ENCODE peak calls at places on chromosomes 3 and 15, in ten cellular contexts. One of them, this sample, is unnamed.

GRCh38 chr3:8776406-8776805 is 7.0 kb upstream of the OXTR start:
- DNase-seq in astrocyte: peak; percentile 94
- DNase-seq in GM23248: peak; percentile 92
- DNase-seq in adrenal gland: no peak
- DNase-seq in CD8-positive, alpha-beta memory T cell: no peak
- DNase-seq in heart right ventricle: no peak
- DNase-seq in WTC11: no peak
- DNase-seq in stimulated activated CD8-positive, alpha-beta memory T cell treated with anti-CD3 and anti-CD28 coated beads, Interleukin-12 subunit alpha, Interleukin-12 subunit beta, amount 100 ng/mL, for 4 hours: no peak
- DNase-seq in uterus: no peak
- DNase-seq in activated CD8-positive, alpha-beta memory T cell treated with anti-CD3 and anti-CD28 coated beads, Interleukin-2, amount 50 U/mL, for 4 hours: no peak
- DNase-seq in this sample: peak; percentile 86

GRCh38 chr3:119220970-119221667 is 19.6 kb downstream of the B4GALT4 start:
- DNase-seq in uterus: no peak
- DNase-seq in adrenal gland: no peak
- DNase-seq in activated CD8-positive, alpha-beta memory T cell treated with anti-CD3 and anti-CD28 coated beads, Interleukin-2, amount 50 U/mL, for 4 hours: no peak
- DNase-seq in CD8-positive, alpha-beta memory T cell: no peak
- DNase-seq in astrocyte: no peak
- DNase-seq in GM23248: no peak
- DNase-seq in WTC11: no peak
- DNase-seq in stimulated activated CD8-positive, alpha-beta memory T cell treated with anti-CD3 and anti-CD28 coated beads, Interleukin-12 subunit alpha, Interleukin-12 subunit beta, amount 100 ng/mL, for 4 hours: no peak
- DNase-seq in heart right ventricle: no peak
- DNase-seq in this sample: no peak

GRCh38 chr15:48785195-48785594 is 25.7 kb downstream of the CEP152 start:
- DNase-seq in stimulated activated CD8-positive, alpha-beta memory T cell treated with anti-CD3 and anti-CD28 coated beads, Interleukin-12 subunit alpha, Interleukin-12 subunit beta, amount 100 ng/mL, for 4 hours: no peak
- DNase-seq in heart right ventricle: no peak
- DNase-seq in adrenal gland: no peak
- DNase-seq in GM23248: no peak
- DNase-seq in WTC11: no peak
- DNase-seq in activated CD8-positive, alpha-beta memory T cell treated with anti-CD3 and anti-CD28 coated beads, Interleukin-2, amount 50 U/mL, for 4 hours: no peak
- DNase-seq in CD8-positive, alpha-beta memory T cell: no peak
- DNase-seq in uterus: no peak
- DNase-seq in astrocyte: no peak
- DNase-seq in this sample: no peak

GRCh38 chr3:14204605-14205284 is 26.1 kb downstream of the LSM3 start:
- DNase-seq in astrocyte: peak; percentile 63
- DNase-seq in heart right ventricle: peak; percentile 54
- DNase-seq in CD8-positive, alpha-beta memory T cell: no peak
- DNase-seq in uterus: peak; percentile 55
- DNase-seq in activated CD8-positive, alpha-beta memory T cell treated with anti-CD3 and anti-CD28 coated beads, Interleukin-2, amount 50 U/mL, for 4 hours: no peak
- DNase-seq in adrenal gland: peak; percentile 76
- DNase-seq in WTC11: no peak
- DNase-seq in GM23248: peak; percentile 46
- DNase-seq in stimulated activated CD8-positive, alpha-beta memory T cell treated with anti-CD3 and anti-CD28 coated beads, Interleukin-12 subunit alpha, Interleukin-12 subunit beta, amount 100 ng/mL, for 4 hours: no peak
- DNase-seq in this sample: peak; percentile 84

GRCh38 chr15:60973637-60974415 is 255.3 kb downstream of the RORA start:
- DNase-seq in adrenal gland: no peak
- DNase-seq in GM23248: peak; percentile 76
- DNase-seq in CD8-positive, alpha-beta memory T cell: no peak
- DNase-seq in WTC11: no peak
- DNase-seq in activated CD8-positive, alpha-beta memory T cell treated with anti-CD3 and anti-CD28 coated beads, Interleukin-2, amount 50 U/mL, for 4 hours: no peak
- DNase-seq in astrocyte: peak; percentile 66
- DNase-seq in heart right ventricle: no peak
- DNase-seq in uterus: no peak
- DNase-seq in stimulated activated CD8-positive, alpha-beta memory T cell treated with anti-CD3 and anti-CD28 coated beads, Interleukin-12 subunit alpha, Interleukin-12 subunit beta, amount 100 ng/mL, for 4 hours: no peak
- DNase-seq in this sample: peak; percentile 56

GRCh38 chr15:95394186-95395067 is 936.1 kb upstream of the NR2F2 start:
- DNase-seq in adrenal gland: no peak
- DNase-seq in astrocyte: peak; percentile 65
- DNase-seq in CD8-positive, alpha-beta memory T cell: no peak
- DNase-seq in stimulated activated CD8-positive, alpha-beta memory T cell treated with anti-CD3 and anti-CD28 coated beads, Interleukin-12 subunit alpha, Interleukin-12 subunit beta, amount 100 ng/mL, for 4 hours: no peak
- DNase-seq in heart right ventricle: no peak
- DNase-seq in activated CD8-positive, alpha-beta memory T cell treated with anti-CD3 and anti-CD28 coated beads, Interleukin-2, amount 50 U/mL, for 4 hours: no peak
- DNase-seq in uterus: no peak
- DNase-seq in WTC11: no peak
- DNase-seq in GM23248: peak; percentile 44
- DNase-seq in this sample: peak; percentile 70

GRCh38 chr3:117103645-117104044 is 394.1 kb downstream of the TUSC7 start:
- DNase-seq in astrocyte: no peak
- DNase-seq in heart right ventricle: no peak
- DNase-seq in activated CD8-positive, alpha-beta memory T cell treated with anti-CD3 and anti-CD28 coated beads, Interleukin-2, amount 50 U/mL, for 4 hours: no peak
- DNase-seq in adrenal gland: no peak
- DNase-seq in stimulated activated CD8-positive, alpha-beta memory T cell treated with anti-CD3 and anti-CD28 coated beads, Interleukin-12 subunit alpha, Interleukin-12 subunit beta, amount 100 ng/mL, for 4 hours: no peak
- DNase-seq in GM23248: peak; percentile 13
- DNase-seq in WTC11: no peak
- DNase-seq in CD8-positive, alpha-beta memory T cell: no peak
- DNase-seq in uterus: no peak
- DNase-seq in this sample: no peak

GRCh38 chr15:67172172-67172571 is 82.3 kb downstream of the AAGAB start:
- DNase-seq in astrocyte: no peak
- DNase-seq in uterus: no peak
- DNase-seq in WTC11: no peak
- DNase-seq in adrenal gland: no peak
- DNase-seq in GM23248: peak; percentile 49
- DNase-seq in CD8-positive, alpha-beta memory T cell: no peak
- DNase-seq in heart right ventricle: no peak
- DNase-seq in stimulated activated CD8-positive, alpha-beta memory T cell treated with anti-CD3 and anti-CD28 coated beads, Interleukin-12 subunit alpha, Interleukin-12 subunit beta, amount 100 ng/mL, for 4 hours: no peak
- DNase-seq in activated CD8-positive, alpha-beta memory T cell treated with anti-CD3 and anti-CD28 coated beads, Interleukin-2, amount 50 U/mL, for 4 hours: no peak
- DNase-seq in this sample: no peak

GRCh38 chr3:122952509-122952908 is 75.1 kb downstream of the SEMA5B start:
- DNase-seq in GM23248: peak; percentile 17
- DNase-seq in stimulated activated CD8-positive, alpha-beta memory T cell treated with anti-CD3 and anti-CD28 coated beads, Interleukin-12 subunit alpha, Interleukin-12 subunit beta, amount 100 ng/mL, for 4 hours: no peak
- DNase-seq in activated CD8-positive, alpha-beta memory T cell treated with anti-CD3 and anti-CD28 coated beads, Interleukin-2, amount 50 U/mL, for 4 hours: no peak
- DNase-seq in adrenal gland: no peak
- DNase-seq in uterus: no peak
- DNase-seq in heart right ventricle: no peak
- DNase-seq in WTC11: peak; percentile 27
- DNase-seq in CD8-positive, alpha-beta memory T cell: no peak
- DNase-seq in astrocyte: no peak
- DNase-seq in this sample: no peak

GRCh38 chr3:1883489-1883888 is 215.2 kb upstream of the CNTN4 start:
- DNase-seq in adrenal gland: no peak
- DNase-seq in activated CD8-positive, alpha-beta memory T cell treated with anti-CD3 and anti-CD28 coated beads, Interleukin-2, amount 50 U/mL, for 4 hours: no peak
- DNase-seq in WTC11: no peak
- DNase-seq in stimulated activated CD8-positive, alpha-beta memory T cell treated with anti-CD3 and anti-CD28 coated beads, Interleukin-12 subunit alpha, Interleukin-12 subunit beta, amount 100 ng/mL, for 4 hours: no peak
- DNase-seq in uterus: no peak
- DNase-seq in CD8-positive, alpha-beta memory T cell: no peak
- DNase-seq in astrocyte: no peak
- DNase-seq in heart right ventricle: no peak
- DNase-seq in GM23248: no peak
- DNase-seq in this sample: no peak

GRCh38 chr15:40776537-40777141 is 6.9 kb downstream of the C15orf62 start:
- DNase-seq in WTC11: no peak
- DNase-seq in GM23248: peak; percentile 96
- DNase-seq in CD8-positive, alpha-beta memory T cell: peak; percentile 72
- DNase-seq in uterus: no peak
- DNase-seq in stimulated activated CD8-positive, alpha-beta memory T cell treated with anti-CD3 and anti-CD28 coated beads, Interleukin-12 subunit alpha, Interleukin-12 subunit beta, amount 100 ng/mL, for 4 hours: no peak
- DNase-seq in astrocyte: peak; percentile 71
- DNase-seq in adrenal gland: peak; percentile 56
- DNase-seq in activated CD8-positive, alpha-beta memory T cell treated with anti-CD3 and anti-CD28 coated beads, Interleukin-2, amount 50 U/mL, for 4 hours: peak; percentile 51
- DNase-seq in heart right ventricle: no peak
- DNase-seq in this sample: no peak

GRCh38 chr3:135271562-135272290 is 476.7 kb downstream of the EPHB1 start:
- DNase-seq in stimulated activated CD8-positive, alpha-beta memory T cell treated with anti-CD3 and anti-CD28 coated beads, Interleukin-12 subunit alpha, Interleukin-12 subunit beta, amount 100 ng/mL, for 4 hours: no peak
- DNase-seq in activated CD8-positive, alpha-beta memory T cell treated with anti-CD3 and anti-CD28 coated beads, Interleukin-2, amount 50 U/mL, for 4 hours: no peak
- DNase-seq in uterus: no peak
- DNase-seq in CD8-positive, alpha-beta memory T cell: no peak
- DNase-seq in heart right ventricle: no peak
- DNase-seq in adrenal gland: no peak
- DNase-seq in astrocyte: no peak
- DNase-seq in WTC11: no peak
- DNase-seq in GM23248: no peak
- DNase-seq in this sample: no peak

GRCh38 chr3:8713901-8714759 is 19.5 kb upstream of the CAV3 start:
- DNase-seq in adrenal gland: no peak
- DNase-seq in uterus: no peak
- DNase-seq in stimulated activated CD8-positive, alpha-beta memory T cell treated with anti-CD3 and anti-CD28 coated beads, Interleukin-12 subunit alpha, Interleukin-12 subunit beta, amount 100 ng/mL, for 4 hours: no peak
- DNase-seq in activated CD8-positive, alpha-beta memory T cell treated with anti-CD3 and anti-CD28 coated beads, Interleukin-2, amount 50 U/mL, for 4 hours: no peak
- DNase-seq in WTC11: peak; percentile 72
- DNase-seq in GM23248: peak; percentile 50
- DNase-seq in CD8-positive, alpha-beta memory T cell: no peak
- DNase-seq in heart right ventricle: no peak
- DNase-seq in astrocyte: no peak
- DNase-seq in this sample: no peak

GRCh38 chr3:15269091-15269989 is 63.0 kb downstream of the SH3BP5 start:
- DNase-seq in stimulated activated CD8-positive, alpha-beta memory T cell treated with anti-CD3 and anti-CD28 coated beads, Interleukin-12 subunit alpha, Interleukin-12 subunit beta, amount 100 ng/mL, for 4 hours: peak; percentile 80
- DNase-seq in astrocyte: peak; percentile 94
- DNase-seq in heart right ventricle: peak; percentile 84
- DNase-seq in CD8-positive, alpha-beta memory T cell: peak; percentile 76
- DNase-seq in WTC11: no peak
- DNase-seq in GM23248: peak; percentile 99
- DNase-seq in activated CD8-positive, alpha-beta memory T cell treated with anti-CD3 and anti-CD28 coated beads, Interleukin-2, amount 50 U/mL, for 4 hours: peak; percentile 88
- DNase-seq in adrenal gland: peak; percentile 98
- DNase-seq in uterus: peak; percentile 96
- DNase-seq in this sample: peak; percentile 91

GRCh38 chr3:158789592-158789991 is 12.3 kb upstream of the MFSD1 start:
- DNase-seq in stimulated activated CD8-positive, alpha-beta memory T cell treated with anti-CD3 and anti-CD28 coated beads, Interleukin-12 subunit alpha, Interleukin-12 subunit beta, amount 100 ng/mL, for 4 hours: no peak
- DNase-seq in heart right ventricle: no peak
- DNase-seq in GM23248: peak; percentile 67
- DNase-seq in uterus: no peak
- DNase-seq in activated CD8-positive, alpha-beta memory T cell treated with anti-CD3 and anti-CD28 coated beads, Interleukin-2, amount 50 U/mL, for 4 hours: no peak
- DNase-seq in WTC11: no peak
- DNase-seq in CD8-positive, alpha-beta memory T cell: no peak
- DNase-seq in adrenal gland: peak; percentile 34
- DNase-seq in astrocyte: no peak
- DNase-seq in this sample: peak; percentile 77